ENCODE peak calls at places on chromosomes 4 and X, in four cellular contexts. O, P, Q and R are unnamed samples.

GRCh38 chrX:128800138-128800537 is 723.2 kb downstream of the SMARCA1 start:
- DNase-seq in P (no peak), Q (no peak), O (no peak), R (no peak)

GRCh38 chr4:81635128-81635527 is 163.4 kb upstream of the RASGEF1B start:
- DNase-seq in O (no peak), Q (no peak), P (no peak), R (no peak)

GRCh38 chr4:145879598-145879997 is 59.0 kb downstream of the ZNF827 start:
- DNase-seq in P (no peak), O (no peak), Q (peak), R (no peak)

GRCh38 chrX:74242050-74242449 is 61.9 kb upstream of the ZCCHC13 start:
- DNase-seq in P (no peak), Q (peak), O (no peak), R (no peak)

GRCh38 chr4:128600410-128600809 is 209.1 kb upstream of the JADE1 start:
- DNase-seq in O (no peak), P (no peak), Q (peak), R (no peak)

GRCh38 chr4:137531121-137531520 is 1.2 kb downstream of the PCDH18 start:
- DNase-seq in Q (peak), O (peak), P (no peak), R (no peak)

GRCh38 chr4:86482296-86482695 is 111.8 kb upstream of the PTPN13 start:
- DNase-seq in Q (no peak), P (no peak), O (no peak), R (no peak)

GRCh38 chr4:7282094-7282370 is 89.7 kb downstream of the SORCS2 start:
- DNase-seq in P (no peak), Q (no peak), O (no peak), R (no peak)

GRCh38 chrX:44462851-44463250 is 79.8 kb downstream of the FUNDC1 start:
- DNase-seq in P (no peak), Q (peak), O (peak), R (no peak)

GRCh38 chr4:73836373-73837269 is at the start of gene CXCL6:
- DNase-seq in P (peak), Q (no peak), O (no peak), R (peak)

GRCh38 chr4:183798921-183799307 is 106.2 kb upstream of the STOX2 start:
- DNase-seq in O (no peak), P (no peak), Q (no peak), R (no peak)

GRCh38 chr4:174627473-174627872 is 105.2 kb upstream of the HPGD start:
- DNase-seq in Q (peak), P (no peak), O (no peak), R (no peak)

GRCh38 chr4:2788532-2789103 is 4.3 kb upstream of the SH3BP2 start:
- DNase-seq in O (no peak), P (no peak), Q (no peak), R (no peak)

GRCh38 chr4:163385466-163385865 is 41.8 kb downstream of the NPY5R start:
- DNase-seq in P (no peak), Q (no peak), O (no peak), R (no peak)

GRCh38 chr4:10158355-10158942 is 41.9 kb upstream of the WDR1 start:
- DNase-seq in P (no peak), O (no peak), Q (no peak), R (no peak)